ENCODE peak calls at places on chromosomes 6 and 20, in six cellular contexts. E, N, X, M, V and J are unnamed samples.

GRCh38 chr20:43690943-43691598 is 24.2 kb downstream of the MYBL2 start:
- DNase-seq in E (no peak), N (no peak), X (no peak), M (no peak), V (no peak), J (no peak)

GRCh38 chr20:24109008-24109407 is 120.4 kb upstream of the GGTLC1 start:
- DNase-seq in E (no peak), N (no peak), X (peak), M (peak), V (no peak), J (peak)

GRCh38 chr6:41937472-41937871 is 4.1 kb downstream of the CCND3 start:
- DNase-seq in E (no peak), N (no peak), X (no peak), M (no peak), V (no peak), J (no peak)

GRCh38 chr6:100257661-100258395 is 206.9 kb downstream of the SIM1 start:
- DNase-seq in E (no peak), N (no peak), X (no peak), M (peak), V (no peak), J (no peak)

GRCh38 chr20:44153636-44154043 is 33.3 kb downstream of the JPH2 start:
- DNase-seq in E (no peak), N (peak), X (no peak), M (peak), V (no peak), J (no peak)

GRCh38 chr6:119799633-119800032 is 450.1 kb upstream of the MAN1A1 start:
- DNase-seq in E (no peak), N (no peak), X (no peak), M (no peak), V (no peak), J (no peak)

GRCh38 chr20:25197173-25197869 is 1.8 kb downstream of the ENTPD6 start:
- DNase-seq in E (no peak), N (no peak), X (no peak), M (peak), V (peak), J (no peak)

GRCh38 chr6:24768361-24768760 is 6.4 kb upstream of the GMNN start:
- DNase-seq in E (no peak), N (no peak), X (no peak), M (no peak), V (no peak), J (no peak)

GRCh38 chr20:35698298-35699126 is 640 bp downstream of the NFS1 start:
- DNase-seq in E (no peak), N (no peak), X (no peak), M (peak), V (peak), J (no peak)

GRCh38 chr6:85113934-85114582 is 335.8 kb upstream of the NT5E start:
- DNase-seq in E (peak), N (no peak), X (no peak), M (no peak), V (no peak), J (no peak)

GRCh38 chr6:14240411-14241166 is 123.0 kb downstream of the CD83 start:
- DNase-seq in E (no peak), N (no peak), X (no peak), M (no peak), V (no peak), J (no peak)

GRCh38 chr20:64224344-64225165 is 31.0 kb upstream of the PCMTD2 start:
- DNase-seq in E (no peak), N (no peak), X (no peak), M (no peak), V (no peak), J (no peak)

GRCh38 chr6:158869010-158869603 is 49.9 kb upstream of the EZR start:
- DNase-seq in E (no peak), N (no peak), X (peak), M (peak), V (peak), J (no peak)

GRCh38 chr6:75418233-75418632 is 75.4 kb downstream of the FILIP1 start:
- DNase-seq in E (no peak), N (no peak), X (no peak), M (no peak), V (no peak), J (no peak)

GRCh38 chr6:1324926-1325325 is 13.0 kb downstream of the FOXQ1 start:
- DNase-seq in E (no peak), N (no peak), X (no peak), M (no peak), V (no peak), J (no peak)

GRCh38 chr6:129073651-129074419 is 190.9 kb downstream of the LAMA2 start:
- DNase-seq in E (no peak), N (no peak), X (no peak), M (no peak), V (no peak), J (no peak)

GRCh38 chr6:82353848-82354247 is 9.8 kb upstream of the TPBG start:
- DNase-seq in E (no peak), N (no peak), X (no peak), M (no peak), V (no peak), J (no peak)

GRCh38 chr6:82348130-82348529 is 15.5 kb upstream of the TPBG start:
- DNase-seq in E (no peak), N (no peak), X (peak), M (peak), V (no peak), J (no peak)
- TF ChIP-seq CTCF in E (no peak), N (no peak), X (peak), M (peak), V (no peak), J (no peak)

GRCh38 chr6:137104926-137105325 is 60.2 kb upstream of the IL20RA start:
- DNase-seq in E (no peak), N (no peak), X (no peak), M (no peak), V (no peak), J (no peak)

GRCh38 chr6:137106183-137106582 is 61.4 kb upstream of the IL20RA start:
- DNase-seq in E (no peak), N (no peak), X (no peak), M (no peak), V (no peak), J (no peak)

GRCh38 chr6:137102851-137103492 is 58.2 kb upstream of the IL20RA start:
- DNase-seq in E (no peak), N (no peak), X (no peak), M (no peak), V (no peak), J (no peak)

GRCh38 chr6:137107767-137108105 is 63.0 kb upstream of the IL20RA start:
- DNase-seq in E (no peak), N (no peak), X (no peak), M (no peak), V (no peak), J (no peak)

GRCh38 chr6:137105375-137105774 is 60.6 kb upstream of the IL20RA start:
- DNase-seq in E (no peak), N (no peak), X (no peak), M (no peak), V (no peak), J (no peak)
- H3K27ac ChIP-seq in E (no peak), N (no peak), X (no peak), M (no peak), V (no peak), J (no peak)

GRCh38 chr20:57390604-57391438 is at the start of gene RBM38:
- DNase-seq in E (no peak), N (peak), X (peak), M (peak), V (peak), J (peak)
- TF ChIP-seq CTCF in E (no peak), N (no peak), X (no peak), M (no peak), V (no peak), J (no peak)

GRCh38 chr6:116450769-116451740 is 10.1 kb upstream of the CALHM6 start:
- DNase-seq in E (no peak), N (no peak), X (no peak), M (peak), V (no peak), J (no peak)
- H3K27ac ChIP-seq in E (no peak), N (no peak), X (no peak), M (no peak), V (no peak), J (no peak)

GRCh38 chr20:38874460-38875169 is 51.6 kb upstream of the FAM83D start:
- DNase-seq in E (no peak), N (peak), X (no peak), M (no peak), V (no peak), J (no peak)
- TF ChIP-seq CTCF in E (no peak), N (no peak), X (no peak), M (no peak), V (no peak), J (no peak)

DNA sequence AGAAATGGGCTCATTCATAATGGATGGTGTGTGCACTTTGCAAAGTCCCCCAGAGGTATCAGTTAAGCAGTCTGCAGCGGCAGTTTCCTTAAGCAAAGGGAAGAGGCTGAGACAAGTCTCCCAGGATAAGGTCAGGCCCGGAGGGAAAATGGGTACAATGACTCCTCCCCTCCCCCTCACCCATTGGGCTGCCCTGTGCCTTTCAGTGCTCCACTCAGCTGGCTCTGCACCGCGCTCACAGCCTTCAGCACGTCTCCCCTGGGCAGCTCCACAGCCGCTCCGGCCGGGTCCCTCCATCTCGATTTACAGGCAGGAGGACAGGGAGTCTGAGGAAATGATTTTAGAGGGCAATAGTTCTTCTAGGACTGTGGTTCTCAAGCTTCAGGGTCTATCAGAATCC is 264.8 kb downstream of the LRFN2 start:
- DNase-seq in E (no peak), N (no peak), X (peak), M (no peak), V (no peak), J (no peak)
- H3K27ac ChIP-seq in E (no peak), N (no peak), X (no peak), M (no peak), V (no peak), J (no peak)

DNA sequence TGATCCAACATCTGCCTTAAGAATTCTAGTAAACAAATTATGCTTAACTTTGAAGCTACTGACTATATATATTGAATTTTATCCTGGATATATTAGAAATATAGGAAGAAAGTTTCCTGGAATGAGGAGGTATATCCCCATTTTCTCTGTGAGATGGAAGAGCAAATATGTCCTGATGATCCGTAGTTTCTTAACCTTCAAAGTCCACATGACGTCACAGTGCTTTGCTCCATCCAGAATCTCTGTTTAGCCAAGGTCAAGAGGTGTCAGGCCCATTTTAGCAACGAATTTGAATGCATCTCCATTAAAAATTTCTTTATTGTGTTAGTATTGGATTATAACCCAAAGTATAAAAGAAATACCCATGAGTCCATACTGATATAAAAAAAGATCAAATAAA is 162.5 kb downstream of the PRL start:
- DNase-seq in E (no peak), N (no peak), X (no peak), M (no peak), V (no peak), J (no peak)
- TF ChIP-seq CTCF in E (no peak), N (no peak), X (no peak), M (no peak), V (no peak), J (no peak)

GRCh38 chr20:56689318-56689717 is 60.2 kb downstream of the TFAP2C start:
- DNase-seq in E (no peak), N (no peak), X (no peak), M (peak), V (no peak), J (no peak)
- H3K27ac ChIP-seq in E (no peak), N (no peak), X (no peak), M (no peak), V (no peak), J (no peak)